ENCODE peak calls at places on chromosomes 4 and X, in six cellular contexts. One of them, this sample, is unnamed.

GRCh38 chr4:87375719-87376291 is 15.2 kb downstream of the HSD17B11 start:
- DNase-seq in progenitor cell of endocrine pancreas: no peak
- DNase-seq in coronary artery: no peak
- DNase-seq in right lobe of liver: no peak
- DNase-seq in astrocyte of the cerebellum: peak; percentile 67
- DNase-seq in endothelial cell: no peak
- DNase-seq in this sample: no peak

GRCh38 chr4:82898322-82899243 is 2.0 kb upstream of the THAP9 start:
- DNase-seq in right lobe of liver: no peak
- DNase-seq in astrocyte of the cerebellum: peak; percentile 89
- DNase-seq in endothelial cell: no peak
- DNase-seq in coronary artery: peak; percentile 72
- DNase-seq in progenitor cell of endocrine pancreas: no peak
- DNase-seq in this sample: peak; percentile 55

GRCh38 chr4:6885953-6886557 is 23.6 kb upstream of the TBC1D14 start:
- DNase-seq in progenitor cell of endocrine pancreas: no peak
- DNase-seq in astrocyte of the cerebellum: no peak
- DNase-seq in right lobe of liver: peak; percentile 87
- DNase-seq in endothelial cell: no peak
- DNase-seq in coronary artery: peak; percentile 78
- DNase-seq in this sample: peak; percentile 48

GRCh38 chrX:144531877-144532276 is 648.0 kb downstream of the UBE2NL start:
- DNase-seq in progenitor cell of endocrine pancreas: no peak
- DNase-seq in astrocyte of the cerebellum: no peak
- DNase-seq in coronary artery: no peak
- DNase-seq in right lobe of liver: no peak
- DNase-seq in endothelial cell: no peak
- DNase-seq in this sample: no peak

GRCh38 chr4:144176476-144176875 is 36.0 kb upstream of the GYPA start:
- DNase-seq in coronary artery: no peak
- DNase-seq in astrocyte of the cerebellum: peak; percentile 28
- DNase-seq in endothelial cell: no peak
- DNase-seq in progenitor cell of endocrine pancreas: no peak
- DNase-seq in right lobe of liver: no peak
- DNase-seq in this sample: no peak

GRCh38 chrX:30643313-30643821 is 9.9 kb upstream of the GK start:
- DNase-seq in right lobe of liver: no peak
- DNase-seq in astrocyte of the cerebellum: no peak
- DNase-seq in progenitor cell of endocrine pancreas: no peak
- DNase-seq in coronary artery: no peak
- DNase-seq in endothelial cell: no peak
- DNase-seq in this sample: no peak

GRCh38 chr4:85722401-85722800 is 247.5 kb downstream of the ARHGAP24 start:
- DNase-seq in progenitor cell of endocrine pancreas: no peak
- DNase-seq in astrocyte of the cerebellum: no peak
- DNase-seq in coronary artery: no peak
- DNase-seq in right lobe of liver: no peak
- DNase-seq in endothelial cell: no peak
- DNase-seq in this sample: no peak

GRCh38 chrX:46627700-46628405 is 54.3 kb downstream of the CHST7 start:
- DNase-seq in astrocyte of the cerebellum: no peak
- DNase-seq in right lobe of liver: no peak
- DNase-seq in coronary artery: no peak
- DNase-seq in endothelial cell: no peak
- DNase-seq in progenitor cell of endocrine pancreas: no peak
- DNase-seq in this sample: no peak

GRCh38 chr4:112552668-112553067 is 36.7 kb upstream of the NEUROG2 start:
- DNase-seq in astrocyte of the cerebellum: peak; percentile 3
- DNase-seq in coronary artery: no peak
- DNase-seq in progenitor cell of endocrine pancreas: no peak
- DNase-seq in endothelial cell: no peak
- DNase-seq in right lobe of liver: no peak
- DNase-seq in this sample: no peak

GRCh38 chrX:7120578-7121219 is 26.8 kb upstream of the STS start:
- DNase-seq in endothelial cell: no peak
- DNase-seq in right lobe of liver: no peak
- DNase-seq in coronary artery: no peak
- DNase-seq in progenitor cell of endocrine pancreas: no peak
- DNase-seq in astrocyte of the cerebellum: peak; percentile 29
- DNase-seq in this sample: no peak

GRCh38 chrX:283115-283845 is 2.1 kb downstream of the PLCXD1 start:
- DNase-seq in progenitor cell of endocrine pancreas: peak; percentile 75
- DNase-seq in coronary artery: peak; percentile 91
- DNase-seq in astrocyte of the cerebellum: peak; percentile 83
- DNase-seq in right lobe of liver: peak; percentile 78
- DNase-seq in endothelial cell: peak; percentile 82
- DNase-seq in this sample: peak; percentile 98

GRCh38 chrX:115679460-115679859 is 118.5 kb downstream of the PLS3 start:
- DNase-seq in endothelial cell: no peak
- DNase-seq in right lobe of liver: no peak
- DNase-seq in progenitor cell of endocrine pancreas: no peak
- DNase-seq in coronary artery: no peak
- DNase-seq in astrocyte of the cerebellum: peak; percentile 13
- DNase-seq in this sample: no peak

GRCh38 chrX:71067079-71067478 is 1.1 kb downstream of the SNX12 start:
- DNase-seq in coronary artery: no peak
- DNase-seq in astrocyte of the cerebellum: no peak
- DNase-seq in progenitor cell of endocrine pancreas: no peak
- DNase-seq in right lobe of liver: no peak
- DNase-seq in endothelial cell: no peak
- DNase-seq in this sample: no peak

GRCh38 chr4:73922766-73923630 is 53.8 kb downstream of the CXCL1 start:
- DNase-seq in astrocyte of the cerebellum: peak; percentile 55
- DNase-seq in coronary artery: no peak
- DNase-seq in progenitor cell of endocrine pancreas: no peak
- DNase-seq in endothelial cell: no peak
- DNase-seq in right lobe of liver: no peak
- DNase-seq in this sample: peak; percentile 2

DNA sequence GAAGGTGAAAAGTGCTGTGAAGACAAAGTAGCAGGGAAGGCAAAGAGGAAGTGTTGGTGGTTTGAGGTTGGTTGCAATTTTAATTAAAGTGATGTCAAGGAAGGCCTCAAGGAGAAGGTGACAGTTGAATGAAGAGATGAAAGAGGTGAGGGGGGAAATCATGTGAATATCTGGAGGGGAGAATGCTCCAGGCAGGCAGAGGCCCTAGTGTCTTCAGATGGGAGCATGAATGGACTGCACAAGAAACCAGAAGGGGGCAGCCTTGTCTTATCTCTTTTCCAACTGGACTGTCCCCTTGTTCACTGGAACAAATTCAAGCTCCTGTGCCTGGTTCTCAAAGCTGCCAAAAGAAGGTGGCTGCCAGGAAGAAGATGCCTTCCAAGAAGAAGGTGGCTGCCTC is 68.4 kb downstream of the MAOB start:
- DNase-seq in progenitor cell of endocrine pancreas: no peak
- DNase-seq in astrocyte of the cerebellum: no peak
- DNase-seq in right lobe of liver: no peak
- DNase-seq in coronary artery: no peak
- DNase-seq in endothelial cell: peak; percentile 32
- DNase-seq in this sample: peak; percentile 38
- TF ChIP-seq CTCF in progenitor cell of endocrine pancreas: no peak
- TF ChIP-seq CTCF in astrocyte of the cerebellum: peak; percentile 6
- TF ChIP-seq CTCF in right lobe of liver: peak; percentile 28
- TF ChIP-seq CTCF in coronary artery: no peak
- TF ChIP-seq CTCF in endothelial cell: no peak
- TF ChIP-seq CTCF in this sample: no peak

GRCh38 chr4:23934915-23935314 is 45.1 kb upstream of the PPARGC1A start:
- DNase-seq in coronary artery: peak; percentile 83
- DNase-seq in endothelial cell: no peak
- DNase-seq in right lobe of liver: peak; percentile 89
- DNase-seq in progenitor cell of endocrine pancreas: no peak
- DNase-seq in astrocyte of the cerebellum: peak; percentile 95
- DNase-seq in this sample: no peak

GRCh38 chr4:23931489-23931830 is 41.6 kb upstream of the PPARGC1A start:
- DNase-seq in progenitor cell of endocrine pancreas: no peak
- DNase-seq in astrocyte of the cerebellum: no peak
- DNase-seq in endothelial cell: no peak
- DNase-seq in right lobe of liver: no peak
- DNase-seq in coronary artery: no peak
- DNase-seq in this sample: no peak

GRCh38 chr4:23932935-23933334 is 43.1 kb upstream of the PPARGC1A start:
- DNase-seq in coronary artery: no peak
- DNase-seq in astrocyte of the cerebellum: peak; percentile 68
- DNase-seq in endothelial cell: no peak
- DNase-seq in right lobe of liver: no peak
- DNase-seq in progenitor cell of endocrine pancreas: no peak
- DNase-seq in this sample: no peak

GRCh38 chr4:23932186-23932585 is 42.3 kb upstream of the PPARGC1A start:
- DNase-seq in endothelial cell: no peak
- DNase-seq in right lobe of liver: no peak
- DNase-seq in coronary artery: no peak
- DNase-seq in progenitor cell of endocrine pancreas: no peak
- DNase-seq in astrocyte of the cerebellum: no peak
- DNase-seq in this sample: no peak

DNA sequence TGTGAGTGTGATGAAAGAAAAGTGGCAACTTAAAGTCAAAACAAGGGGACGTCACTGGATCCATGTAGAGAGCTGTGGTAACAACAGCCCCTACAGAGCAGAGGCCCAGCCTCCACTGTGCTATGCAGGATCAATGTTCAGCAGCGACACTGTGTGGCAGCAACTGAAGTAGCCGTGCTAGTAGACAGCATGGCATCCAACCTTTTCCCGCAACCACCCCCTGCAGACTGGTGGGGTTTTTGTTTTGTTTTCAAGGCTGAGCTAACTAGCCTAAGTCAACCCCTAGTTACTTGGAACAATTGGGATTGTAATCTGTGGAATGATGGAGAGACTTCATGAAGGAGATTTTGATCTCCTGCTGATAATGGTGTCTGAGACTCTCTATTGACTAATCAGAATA is 44.4 kb upstream of the PPARGC1A start:
- DNase-seq in endothelial cell: no peak
- DNase-seq in coronary artery: no peak
- DNase-seq in astrocyte of the cerebellum: no peak
- DNase-seq in right lobe of liver: no peak
- DNase-seq in progenitor cell of endocrine pancreas: no peak
- DNase-seq in this sample: no peak
- TF ChIP-seq CTCF in endothelial cell: no peak
- TF ChIP-seq CTCF in coronary artery: no peak
- TF ChIP-seq CTCF in astrocyte of the cerebellum: peak; percentile 15
- TF ChIP-seq CTCF in right lobe of liver: no peak
- TF ChIP-seq CTCF in progenitor cell of endocrine pancreas: no peak
- TF ChIP-seq CTCF in this sample: no peak

GRCh38 chr4:94135701-94136100 is 72.0 kb upstream of the SMARCAD1 start:
- DNase-seq in progenitor cell of endocrine pancreas: no peak
- DNase-seq in astrocyte of the cerebellum: no peak
- DNase-seq in right lobe of liver: no peak
- DNase-seq in endothelial cell: no peak
- DNase-seq in coronary artery: no peak
- DNase-seq in this sample: no peak
- TF ChIP-seq CTCF in progenitor cell of endocrine pancreas: no peak
- TF ChIP-seq CTCF in astrocyte of the cerebellum: no peak
- TF ChIP-seq CTCF in right lobe of liver: no peak
- TF ChIP-seq CTCF in endothelial cell: no peak
- TF ChIP-seq CTCF in coronary artery: no peak
- TF ChIP-seq CTCF in this sample: no peak

DNA sequence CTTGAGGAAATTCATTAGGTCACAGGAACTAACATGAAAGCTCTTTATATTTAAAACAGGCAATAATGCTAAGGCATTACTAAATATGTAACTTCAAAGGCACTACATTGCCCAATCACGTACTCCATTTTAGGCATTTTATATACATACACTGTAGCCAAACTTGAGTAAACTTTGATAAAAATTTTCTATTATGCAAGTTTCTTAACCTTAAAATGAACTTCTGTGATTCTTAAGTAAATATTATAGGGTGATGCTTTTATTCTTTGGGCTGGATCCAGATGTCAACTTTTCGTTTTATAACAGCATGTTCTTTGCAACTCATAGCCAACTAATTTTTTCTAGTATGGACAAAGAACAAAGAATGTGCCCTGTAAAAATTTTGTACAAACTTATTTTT is 28.3 kb upstream of the MAP9 start:
- DNase-seq in right lobe of liver: no peak
- DNase-seq in endothelial cell: no peak
- DNase-seq in progenitor cell of endocrine pancreas: no peak
- DNase-seq in astrocyte of the cerebellum: no peak
- DNase-seq in coronary artery: no peak
- DNase-seq in this sample: no peak
- TF ChIP-seq CTCF in right lobe of liver: no peak
- TF ChIP-seq CTCF in endothelial cell: no peak
- TF ChIP-seq CTCF in progenitor cell of endocrine pancreas: no peak
- TF ChIP-seq CTCF in astrocyte of the cerebellum: no peak
- TF ChIP-seq CTCF in coronary artery: no peak
- TF ChIP-seq CTCF in this sample: no peak

GRCh38 chr4:52862605-52863236 is 604 bp downstream of the RASL11B start:
- DNase-seq in progenitor cell of endocrine pancreas: no peak
- DNase-seq in coronary artery: no peak
- DNase-seq in astrocyte of the cerebellum: no peak
- DNase-seq in endothelial cell: no peak
- DNase-seq in right lobe of liver: no peak
- DNase-seq in this sample: no peak
- TF ChIP-seq CTCF in progenitor cell of endocrine pancreas: no peak
- TF ChIP-seq CTCF in coronary artery: no peak
- TF ChIP-seq CTCF in astrocyte of the cerebellum: no peak
- TF ChIP-seq CTCF in endothelial cell: no peak
- TF ChIP-seq CTCF in right lobe of liver: no peak
- TF ChIP-seq CTCF in this sample: no peak

DNA sequence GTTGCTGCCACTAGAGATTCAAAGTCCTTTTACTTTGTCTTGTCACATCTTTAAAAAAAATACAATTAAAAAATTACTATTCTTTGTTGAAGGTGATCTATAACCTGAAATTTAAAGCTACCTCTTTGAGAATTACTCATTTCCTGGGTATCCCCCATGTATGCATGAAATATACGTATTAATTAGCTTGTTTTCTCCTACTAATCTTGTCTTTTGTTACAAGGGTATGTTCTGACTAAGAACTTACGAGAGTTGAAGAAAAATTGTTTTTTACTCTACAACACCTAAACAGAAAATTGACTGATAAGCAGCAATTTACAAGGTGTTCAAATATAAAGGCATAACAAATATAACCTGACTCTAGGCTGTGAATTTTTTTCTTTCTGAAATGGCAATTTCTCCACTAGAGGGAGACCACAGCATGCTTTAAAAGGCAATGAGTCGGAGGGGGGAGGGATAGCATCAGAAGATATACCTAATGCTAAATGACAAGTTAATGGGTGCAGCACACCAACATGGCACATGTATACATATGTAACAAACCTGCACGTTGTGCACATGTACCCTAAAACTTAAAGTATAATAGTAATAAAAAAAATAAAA is 249.6 kb downstream of the OPHN1 start:
- DNase-seq in endothelial cell: no peak
- DNase-seq in astrocyte of the cerebellum: peak; percentile 15
- DNase-seq in progenitor cell of endocrine pancreas: no peak
- DNase-seq in right lobe of liver: no peak
- DNase-seq in coronary artery: no peak
- DNase-seq in this sample: no peak
- TF ChIP-seq CTCF in endothelial cell: peak; percentile 32
- TF ChIP-seq CTCF in astrocyte of the cerebellum: peak; percentile 53
- TF ChIP-seq CTCF in progenitor cell of endocrine pancreas: peak; percentile 55
- TF ChIP-seq CTCF in right lobe of liver: peak; percentile 49
- TF ChIP-seq CTCF in coronary artery: no peak
- TF ChIP-seq CTCF in this sample: peak; percentile 21

DNA sequence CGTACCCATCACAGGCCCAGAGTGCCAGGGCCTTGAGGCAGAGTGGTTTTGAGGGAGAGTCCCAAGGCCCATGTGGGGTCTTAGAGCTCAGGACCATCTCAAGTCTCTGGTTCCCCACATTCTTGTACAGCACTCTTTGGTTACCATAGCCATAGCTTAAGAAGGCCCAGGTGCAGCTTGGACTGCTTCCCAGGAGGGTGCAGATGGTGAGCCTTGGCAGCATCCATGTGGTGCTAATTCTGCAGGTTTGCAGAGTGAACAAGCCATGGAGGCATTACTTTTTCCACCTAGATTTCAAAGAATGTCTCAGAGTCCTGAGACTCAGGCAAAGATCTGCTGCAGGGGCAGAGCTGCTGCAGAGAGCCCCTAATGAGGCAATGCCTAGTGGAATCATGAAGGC is 171.7 kb downstream of the STK32B start:
- DNase-seq in astrocyte of the cerebellum: no peak
- DNase-seq in progenitor cell of endocrine pancreas: no peak
- DNase-seq in coronary artery: no peak
- DNase-seq in endothelial cell: no peak
- DNase-seq in right lobe of liver: no peak
- DNase-seq in this sample: no peak
- TF ChIP-seq CTCF in astrocyte of the cerebellum: no peak
- TF ChIP-seq CTCF in progenitor cell of endocrine pancreas: no peak
- TF ChIP-seq CTCF in coronary artery: no peak
- TF ChIP-seq CTCF in endothelial cell: no peak
- TF ChIP-seq CTCF in right lobe of liver: no peak
- TF ChIP-seq CTCF in this sample: no peak